ENCODE peak calls at places on chromosomes 11 and 22, in five cellular contexts. One of them, this sample, is unnamed.

GRCh38 chr11:86800076-86800955 is at the start of gene PRSS23:
- DNase-seq in heart left ventricle: peak; percentile 70
- DNase-seq in transverse colon: peak; percentile 77
- DNase-seq in lower leg skin: no peak
- DNase-seq in erythroblast: peak; percentile 61
- DNase-seq in this sample: peak; percentile 73

GRCh38 chr11:128691802-128692749 is 1.8 kb upstream of the FLI1 start:
- DNase-seq in heart left ventricle: no peak
- DNase-seq in transverse colon: no peak
- DNase-seq in lower leg skin: no peak
- DNase-seq in erythroblast: no peak
- DNase-seq in this sample: no peak

GRCh38 chr11:6992026-6992425 is 28.1 kb downstream of the ZNF214 start:
- DNase-seq in heart left ventricle: no peak
- DNase-seq in transverse colon: no peak
- DNase-seq in lower leg skin: no peak
- DNase-seq in erythroblast: no peak
- DNase-seq in this sample: no peak

GRCh38 chr11:103995896-103996295 is 40.5 kb upstream of the DDI1 start:
- DNase-seq in heart left ventricle: no peak
- DNase-seq in transverse colon: no peak
- DNase-seq in lower leg skin: no peak
- DNase-seq in erythroblast: no peak
- DNase-seq in this sample: no peak

GRCh38 chr11:78365381-78365792 is 52.2 kb downstream of the GAB2 start:
- DNase-seq in heart left ventricle: no peak
- DNase-seq in transverse colon: no peak
- DNase-seq in lower leg skin: no peak
- DNase-seq in erythroblast: no peak
- DNase-seq in this sample: no peak

GRCh38 chr11:19199037-19199436 is 2.7 kb downstream of the CSRP3 start:
- DNase-seq in heart left ventricle: peak; percentile 77
- DNase-seq in transverse colon: no peak
- DNase-seq in lower leg skin: no peak
- DNase-seq in erythroblast: no peak
- DNase-seq in this sample: no peak

GRCh38 chr22:19357270-19358105 is 66.0 kb upstream of the CLTCL1 start:
- DNase-seq in heart left ventricle: no peak
- DNase-seq in transverse colon: no peak
- DNase-seq in lower leg skin: peak; percentile 9
- DNase-seq in erythroblast: no peak
- DNase-seq in this sample: no peak

GRCh38 chr11:12263141-12263693 is 114.2 kb upstream of the PARVA start:
- DNase-seq in heart left ventricle: peak; percentile 53
- DNase-seq in transverse colon: no peak
- DNase-seq in lower leg skin: no peak
- DNase-seq in erythroblast: peak; percentile 92
- DNase-seq in this sample: no peak

DNA sequence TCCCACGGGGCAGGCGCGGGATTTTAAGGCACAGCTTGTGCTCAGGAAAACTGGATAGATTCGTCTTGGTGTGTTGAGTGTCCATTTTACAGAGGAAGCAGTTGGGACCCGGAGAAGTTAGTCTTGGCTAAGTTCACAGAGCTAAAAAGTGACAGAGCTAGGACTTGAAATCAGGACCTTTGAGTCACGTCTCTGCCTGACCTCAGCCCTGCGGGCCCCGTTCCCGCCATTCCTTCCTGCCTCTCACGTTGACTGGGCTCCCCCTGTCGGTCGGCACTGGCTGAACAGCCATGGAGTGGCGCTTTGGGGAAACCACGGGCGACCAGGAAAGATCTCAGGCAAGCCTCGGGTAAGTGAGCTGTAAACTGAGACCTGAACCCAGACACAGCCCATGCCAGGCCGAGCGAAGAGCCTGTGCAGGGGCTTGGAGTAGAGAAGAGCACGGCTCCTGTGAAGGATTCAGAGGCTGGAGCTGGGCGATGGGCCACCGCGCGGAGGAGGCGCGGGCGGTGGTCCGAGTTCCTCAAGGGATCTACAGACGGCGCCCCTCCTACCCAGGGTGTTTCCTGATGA is 54.1 kb downstream of the WNT11 start:
- DNase-seq in heart left ventricle: peak; percentile 89
- DNase-seq in transverse colon: peak; percentile 89
- DNase-seq in lower leg skin: peak; percentile 80
- DNase-seq in erythroblast: peak; percentile 91
- DNase-seq in this sample: peak; percentile 87
- TF ChIP-seq POLR2A in heart left ventricle: no peak
- TF ChIP-seq POLR2A in transverse colon: no peak
- TF ChIP-seq POLR2A in lower leg skin: no peak
- TF ChIP-seq POLR2A in erythroblast: no peak
- TF ChIP-seq POLR2A in this sample: no peak

GRCh38 chr22:50293441-50294318 is 13.8 kb downstream of the PLXNB2 start:
- DNase-seq in heart left ventricle: peak; percentile 73
- DNase-seq in transverse colon: peak; percentile 85
- DNase-seq in lower leg skin: no peak
- DNase-seq in erythroblast: no peak
- DNase-seq in this sample: no peak
- TF ChIP-seq POLR2A in heart left ventricle: no peak
- TF ChIP-seq POLR2A in transverse colon: peak; percentile 54
- TF ChIP-seq POLR2A in lower leg skin: no peak
- TF ChIP-seq POLR2A in erythroblast: no peak
- TF ChIP-seq POLR2A in this sample: no peak

DNA sequence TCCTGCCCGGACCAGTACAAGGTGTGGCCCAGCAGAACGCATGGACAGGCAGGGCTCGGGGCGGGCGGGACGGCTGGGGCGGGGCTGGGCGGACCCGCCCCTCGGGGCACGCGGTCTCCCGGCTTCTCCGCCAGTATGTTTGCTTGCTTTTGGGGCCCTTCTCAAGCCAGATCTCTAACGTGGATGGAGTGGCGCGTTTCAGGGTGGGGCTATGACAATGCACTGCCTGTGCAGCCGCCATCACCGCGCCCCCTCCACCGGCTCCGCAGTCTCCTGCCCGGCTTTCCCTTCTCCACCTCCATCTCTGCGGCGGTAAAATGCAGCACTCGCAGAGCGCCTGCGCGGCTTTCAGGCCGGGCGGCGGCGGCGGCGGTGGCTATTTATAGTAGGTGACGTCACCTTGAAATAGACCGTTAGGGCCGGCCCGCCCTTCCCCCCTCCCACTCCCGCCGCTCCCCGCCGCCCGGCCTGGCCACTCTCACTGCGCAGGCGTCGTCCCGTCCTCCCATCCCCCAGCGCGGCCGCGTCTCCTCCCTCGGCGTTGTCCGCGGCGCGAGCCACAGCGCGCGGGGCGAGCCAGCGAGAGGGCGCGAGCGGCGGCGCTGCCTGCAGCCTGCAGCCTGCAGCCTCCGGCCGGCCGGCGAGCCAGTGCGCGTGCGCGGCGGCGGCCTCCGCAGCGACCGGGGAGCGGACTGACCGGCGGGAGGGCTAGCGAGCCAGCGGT is at the start of gene YWHAH:
- DNase-seq in heart left ventricle: peak; percentile 96
- DNase-seq in transverse colon: peak; percentile 98
- DNase-seq in lower leg skin: peak; percentile 90
- DNase-seq in erythroblast: peak; percentile 99
- DNase-seq in this sample: peak; percentile 97
- TF ChIP-seq POLR2A in heart left ventricle: peak; percentile 67
- TF ChIP-seq POLR2A in transverse colon: peak; percentile 58
- TF ChIP-seq POLR2A in lower leg skin: peak; percentile 52
- TF ChIP-seq POLR2A in erythroblast: peak; percentile 91
- TF ChIP-seq POLR2A in this sample: peak; percentile 90

GRCh38 chr11:64804346-64805210 is 1.6 kb upstream of the MAP4K2 start:
- DNase-seq in heart left ventricle: no peak
- DNase-seq in transverse colon: no peak
- DNase-seq in lower leg skin: no peak
- DNase-seq in erythroblast: peak; percentile 27
- DNase-seq in this sample: no peak

GRCh38 chr11:64802370-64803162 is 448 bp downstream of the MAP4K2 start:
- DNase-seq in heart left ventricle: no peak
- DNase-seq in transverse colon: peak; percentile 32
- DNase-seq in lower leg skin: no peak
- DNase-seq in erythroblast: peak; percentile 43
- DNase-seq in this sample: peak; percentile 52

GRCh38 chr11:64803846-64804345 is 882 bp upstream of the MAP4K2 start:
- DNase-seq in heart left ventricle: no peak
- DNase-seq in transverse colon: no peak
- DNase-seq in lower leg skin: no peak
- DNase-seq in erythroblast: no peak
- DNase-seq in this sample: peak; percentile 37

GRCh38 chr11:64801591-64802369 is 1.2 kb downstream of the MAP4K2 start:
- DNase-seq in heart left ventricle: no peak
- DNase-seq in transverse colon: no peak
- DNase-seq in lower leg skin: no peak
- DNase-seq in erythroblast: peak; percentile 37
- DNase-seq in this sample: no peak

DNA sequence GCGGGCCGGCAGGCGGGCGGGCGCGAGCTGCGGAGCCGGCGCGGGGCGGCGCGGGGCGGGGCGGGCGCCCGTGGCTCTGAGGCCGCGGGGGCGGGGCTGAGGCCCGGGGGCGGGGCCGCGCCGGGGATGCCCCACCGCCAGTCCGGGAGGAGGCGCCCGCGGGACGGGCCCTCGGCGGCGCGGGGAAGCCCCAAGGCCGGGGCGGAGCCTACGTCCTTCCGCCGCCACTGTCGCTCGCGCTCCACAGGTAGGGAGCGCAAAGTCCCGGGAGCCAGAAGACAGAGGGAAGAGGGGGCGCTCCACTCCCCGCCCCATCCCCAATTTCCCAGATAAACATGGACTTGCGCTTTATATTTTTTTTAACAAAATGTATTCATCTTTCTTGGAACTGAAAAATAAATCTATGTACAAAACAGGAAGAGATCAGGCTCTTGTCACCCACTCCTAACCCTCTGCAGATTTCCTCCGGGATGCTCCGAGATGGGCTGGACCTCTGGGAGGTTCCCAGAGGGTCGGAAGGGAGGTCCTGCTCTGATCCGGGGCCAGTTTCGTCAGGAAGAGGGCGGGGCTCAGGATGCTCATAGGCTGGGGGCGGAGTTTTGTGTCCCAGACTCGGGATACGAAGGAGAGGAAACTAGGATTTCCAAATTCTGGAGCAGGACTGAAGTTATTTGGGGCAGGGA is at the start of gene MAP4K2:
- DNase-seq in heart left ventricle: peak; percentile 93
- DNase-seq in transverse colon: peak; percentile 93
- DNase-seq in lower leg skin: peak; percentile 87
- DNase-seq in erythroblast: peak; percentile 95
- DNase-seq in this sample: peak; percentile 91
- TF ChIP-seq POLR2A in heart left ventricle: peak; percentile 45
- TF ChIP-seq POLR2A in transverse colon: peak; percentile 21
- TF ChIP-seq POLR2A in lower leg skin: no peak
- TF ChIP-seq POLR2A in erythroblast: peak; percentile 49
- TF ChIP-seq POLR2A in this sample: no peak

DNA sequence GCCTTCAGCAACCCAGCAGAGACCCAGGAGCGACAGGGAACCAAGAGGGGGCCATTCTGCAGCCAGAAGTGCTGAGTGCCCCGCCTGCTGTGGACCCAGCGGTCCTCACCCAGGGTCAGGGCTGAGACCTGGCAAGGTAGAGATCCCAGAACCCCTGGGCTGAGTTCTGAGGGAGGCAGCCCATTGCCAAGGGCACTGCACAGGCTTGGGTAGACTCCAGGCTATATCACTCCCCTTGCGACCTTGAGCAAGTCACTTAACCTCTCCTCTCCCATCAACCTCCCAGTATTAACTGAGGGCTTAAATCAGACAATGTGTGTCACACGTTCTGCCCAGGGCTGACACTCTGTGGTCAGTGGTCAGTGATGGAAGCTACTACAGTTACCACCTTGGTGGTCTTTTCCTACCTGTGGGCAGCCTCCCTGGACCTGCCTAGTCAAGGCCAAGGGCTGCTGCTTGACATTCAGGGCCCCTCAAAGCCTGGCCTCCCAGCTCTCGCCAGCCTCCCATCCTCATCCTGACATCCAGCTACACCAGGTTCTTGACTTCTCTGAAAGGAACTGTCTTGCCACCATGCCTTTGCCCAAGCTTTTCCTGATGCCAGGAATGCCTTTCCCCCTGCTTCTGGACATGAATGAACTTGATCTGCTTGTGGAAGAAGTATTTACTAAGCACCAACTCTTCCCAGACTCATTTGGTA is 8.2 kb downstream of the WNT11 start:
- DNase-seq in heart left ventricle: no peak
- DNase-seq in transverse colon: no peak
- DNase-seq in lower leg skin: no peak
- DNase-seq in erythroblast: no peak
- DNase-seq in this sample: no peak
- TF ChIP-seq POLR2A in heart left ventricle: no peak
- TF ChIP-seq POLR2A in transverse colon: no peak
- TF ChIP-seq POLR2A in lower leg skin: no peak
- TF ChIP-seq POLR2A in erythroblast: no peak
- TF ChIP-seq POLR2A in this sample: no peak